ENCODE peak calls at places on chromosomes 2 and 18, in five cellular contexts. E is cardiac fibroblast, H is psoas muscle, J is body of pancreas, D is fibroblast of the aortic adventitia. I is an unnamed sample.

GRCh38 chr2:179446475-179447141 is 182.0 kb upstream of the SESTD1 start:
- DNase-seq in D (no peak), H (no peak), E (no peak), J (no peak), I (no peak)

GRCh38 chr2:240956161-240956934 is 42.1 kb upstream of the SNED1 start:
- DNase-seq in E (no peak), D (no peak), J (peak), H (no peak), I (no peak)

GRCh38 chr2:170713280-170714155 is 1.6 kb upstream of the SP5 start:
- DNase-seq in E (no peak), J (no peak), H (no peak), D (no peak), I (no peak)

GRCh38 chr2:203040966-203041521 is 26.4 kb downstream of the NBEAL1 start:
- DNase-seq in J (no peak), D (no peak), H (no peak), E (no peak), I (no peak)

GRCh38 chr18:79590191-79591039 is 89.2 kb upstream of the CTDP1 start:
- DNase-seq in E (peak), H (peak), J (no peak), D (peak), I (peak)

GRCh38 chr2:240561325-240561971 is 1.3 kb downstream of the DUSP28 start:
- DNase-seq in E (peak), J (no peak), H (no peak), D (peak), I (peak)

GRCh38 chr2:231533777-231534125 is 3.5 kb upstream of the NMUR1 start:
- DNase-seq in E (no peak), H (no peak), J (no peak), D (no peak), I (no peak)

GRCh38 chr2:190561091-190561490 is 26.6 kb upstream of the NEMP2 start:
- DNase-seq in H (no peak), J (no peak), D (no peak), E (no peak), I (no peak)

GRCh38 chr2:85502720-85503119 is 36.2 kb upstream of the MAT2A start:
- DNase-seq in E (no peak), J (no peak), H (no peak), D (no peak), I (no peak)

GRCh38 chr2:72148391-72148974 is 821 bp upstream of the CYP26B1 start:
- DNase-seq in E (peak), J (peak), D (no peak), H (peak), I (no peak)

GRCh38 chr2:232568161-232568560 is 17.7 kb downstream of the EIF4E2 start:
- DNase-seq in D (peak), J (no peak), H (peak), E (peak), I (peak)

GRCh38 chr2:234608946-234609345 is 112.1 kb upstream of the ARL4C start:
- DNase-seq in H (no peak), J (no peak), E (no peak), D (no peak), I (no peak)

GRCh38 chr2:13638181-13638580 is 921.4 kb downstream of the TRIB2 start:
- DNase-seq in H (no peak), E (peak), J (no peak), D (no peak), I (no peak)

GRCh38 chr2:127615511-127616166 is 30.3 kb upstream of the GPR17 start:
- DNase-seq in J (no peak), H (no peak), D (no peak), E (no peak), I (no peak)

GRCh38 chr2:239259603-239260298 is 141.1 kb downstream of the HDAC4 start:
- DNase-seq in D (no peak), H (peak), J (no peak), E (no peak), I (no peak)

GRCh38 chr2:134527398-134527797 is 191.4 kb downstream of the TMEM163 start:
- DNase-seq in J (no peak), H (no peak), E (no peak), D (no peak), I (no peak)

GRCh38 chr2:131041402-131042160 is 51.7 kb downstream of the FAM168B start:
- DNase-seq in E (no peak), J (no peak), D (no peak), H (no peak), I (no peak)

GRCh38 chr2:153232474-153232873 is 246.1 kb downstream of the RPRM start:
- DNase-seq in D (no peak), H (no peak), J (no peak), E (no peak), I (no peak)

GRCh38 chr2:20487030-20487391 is 40.1 kb downstream of the RHOB start:
- DNase-seq in D (no peak), J (no peak), E (no peak), H (no peak), I (no peak)

GRCh38 chr2:231869704-231870103 is 56.5 kb downstream of the NPPC start:
- DNase-seq in H (no peak), J (no peak), D (no peak), E (no peak), I (no peak)

GRCh38 chr2:48856657-48857056 is 101.1 kb upstream of the LHCGR start:
- DNase-seq in E (no peak), D (no peak), H (no peak), J (no peak), I (no peak)

GRCh38 chr2:187826023-187826422 is 271.8 kb upstream of the TFPI start:
- DNase-seq in E (no peak), D (peak), H (no peak), J (no peak), I (peak)

GRCh38 chr18:3332376-3332775 is 70.4 kb downstream of the MYL12B start:
- DNase-seq in H (no peak), E (peak), J (no peak), D (peak), I (peak)

GRCh38 chr2:38168710-38169480 is 92.9 kb upstream of the CYP1B1 start:
- DNase-seq in H (no peak), J (no peak), E (peak), D (no peak), I (no peak)

GRCh38 chr2:106868199-106868598 is 17.8 kb downstream of the ST6GAL2 start:
- DNase-seq in D (no peak), E (no peak), H (no peak), J (no peak), I (no peak)

GRCh38 chr18:2415656-2416055 is 155.6 kb downstream of the METTL4 start:
- DNase-seq in E (no peak), J (no peak), H (no peak), D (no peak), I (no peak)

GRCh38 chr2:33581857-33582256 is 17.2 kb downstream of the FAM98A start:
- DNase-seq in E (no peak), D (no peak), H (no peak), J (no peak), I (no peak)

GRCh38 chr2:237731663-237732062 is 66.9 kb upstream of the RBM44 start:
- DNase-seq in D (peak), E (peak), J (no peak), H (peak), I (peak)

GRCh38 chr18:35683021-35683420 is 101.5 kb downstream of the GALNT1 start:
- DNase-seq in E (peak), J (no peak), H (no peak), D (no peak), I (no peak)

GRCh38 chr2:48479923-48480322 is 50.0 kb upstream of the STON1 start:
- DNase-seq in E (no peak), H (no peak), D (peak), J (no peak), I (no peak)

GRCh38 chr2:2793514-2793913 is 462.4 kb upstream of the MYT1L start:
- DNase-seq in H (no peak), E (no peak), D (no peak), J (no peak), I (no peak)

GRCh38 chr2:19652811-19653210 is 249.0 kb downstream of the TTC32 start:
- DNase-seq in D (no peak), J (no peak), E (no peak), H (no peak), I (no peak)

GRCh38 chr2:180622122-180622918 is 358.1 kb upstream of the UBE2E3 start:
- DNase-seq in H (no peak), J (no peak), D (peak), E (peak), I (peak)

GRCh38 chr2:61210332-61210981 is 48.5 kb downstream of the C2orf74 start:
- DNase-seq in E (peak), D (peak), H (no peak), J (no peak), I (peak)

GRCh38 chr2:197191177-197191947 is 119.2 kb downstream of the ANKRD44 start:
- DNase-seq in J (no peak), D (peak), E (peak), H (no peak), I (peak)

GRCh38 chr2:111168528-111168929 is 47.8 kb downstream of the BCL2L11 start:
- DNase-seq in J (peak), E (peak), D (peak), H (peak), I (peak)

DNA sequence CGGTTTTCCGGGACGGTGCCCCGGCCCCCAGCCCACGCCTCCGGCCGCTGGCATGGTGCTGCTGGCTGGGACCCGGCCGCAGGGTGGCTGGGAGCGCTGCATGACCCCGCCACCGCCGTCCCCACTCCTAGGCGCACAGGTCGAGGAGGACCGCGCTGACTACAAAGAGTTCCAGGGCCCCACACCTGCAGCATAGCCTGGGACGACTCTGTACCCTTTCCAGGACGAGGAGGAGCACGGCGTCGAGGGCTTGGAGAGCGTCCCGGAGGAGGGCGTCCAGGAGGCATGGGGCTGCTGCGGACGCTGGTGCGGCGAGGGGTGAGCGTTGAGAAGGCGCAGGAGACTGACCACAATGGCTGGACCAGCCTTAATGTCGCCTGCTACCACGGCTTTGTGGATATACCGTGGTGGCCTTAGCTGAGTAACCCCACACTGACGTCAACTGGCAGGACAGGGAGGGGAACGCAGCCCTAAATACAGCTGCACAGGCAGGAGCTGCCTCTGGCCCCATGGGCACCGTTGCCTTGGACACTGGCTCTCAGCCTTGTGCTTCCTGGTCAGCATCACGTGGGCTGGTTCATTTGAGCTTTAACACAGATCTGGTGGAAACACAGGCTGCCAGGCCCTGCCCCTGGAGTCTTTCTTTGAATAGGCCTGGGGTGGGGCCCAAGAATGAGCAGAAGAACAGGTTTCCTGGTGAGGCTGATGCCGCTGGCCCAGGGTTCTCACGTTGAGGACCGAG is 40.9 kb upstream of the TRIM43B start:
- DNase-seq in H (peak), E (peak), J (peak), D (peak), I (no peak)
- H3K4me3 ChIP-seq in H (peak), E (peak), J (no peak), D (peak), I (peak)

GRCh38 chr2:209073151-209073550 is 350.7 kb upstream of the MAP2 start:
- DNase-seq in E (no peak), D (no peak), J (no peak), H (no peak), I (no peak)
- TF ChIP-seq CTCF in E (no peak), D (no peak), J (no peak), H (no peak), I (no peak)

DNA sequence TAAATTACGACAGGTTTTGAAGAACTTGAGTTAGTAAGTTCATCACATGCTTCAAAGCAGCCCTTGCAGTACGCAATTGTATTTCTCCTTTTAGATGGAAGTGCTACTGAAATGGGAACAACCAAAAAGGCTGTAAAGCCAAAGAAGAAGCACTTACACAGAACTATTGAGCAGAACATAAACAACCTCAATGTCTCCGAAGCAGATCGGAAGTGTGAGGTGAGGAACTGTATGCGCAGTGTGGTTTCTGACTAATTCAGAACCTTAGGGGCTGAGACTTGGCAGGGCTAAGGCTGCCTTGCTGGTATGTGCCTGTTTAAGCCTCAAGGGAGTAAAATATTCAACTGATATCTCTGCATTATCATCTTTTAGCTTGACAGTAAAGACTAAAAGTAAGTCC is 8.4 kb downstream of the NCAPH start:
- DNase-seq in H (no peak), D (no peak), J (no peak), E (peak), I (no peak)
- H3K4me3 ChIP-seq in H (no peak), D (no peak), J (no peak), E (no peak), I (no peak)

DNA sequence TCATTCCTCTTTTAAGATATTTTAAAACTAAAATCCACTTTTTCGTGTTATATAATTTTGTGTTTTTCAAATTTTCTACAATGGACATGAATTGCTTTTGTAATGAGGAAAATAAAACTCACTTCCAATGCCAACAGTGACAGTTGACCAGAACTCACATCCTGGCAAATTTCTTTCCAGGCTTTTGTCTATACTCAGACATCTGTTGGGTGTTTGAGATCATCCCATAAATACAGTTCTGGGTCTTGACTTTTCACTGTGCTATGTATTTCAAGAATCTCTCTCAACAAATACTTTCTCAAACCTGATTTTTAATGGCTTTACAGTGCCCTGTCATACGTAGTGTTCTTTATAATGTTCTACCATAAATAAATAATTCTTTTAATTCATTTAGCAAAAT is 57.6 kb downstream of the RPL37A start:
- DNase-seq in J (no peak), H (no peak), D (no peak), E (no peak), I (no peak)
- TF ChIP-seq CTCF in J (no peak), H (no peak), D (no peak), E (no peak), I (no peak)